ENCODE peak calls at places on chromosomes 4 and X, in ten cellular contexts. One of them, this sample, is unnamed.
A peak's percentile ranks its signal among the peaks of the same experiment; 100 is the strongest.

GRCh38 chr4:137535718-137536117 is 3.4 kb upstream of the PCDH18 start:
- ATAC-seq in activated CD4-positive, alpha-beta T cell treated with anti-CD3 and anti-CD28 coated beads for 36 hours: no peak
- ATAC-seq in activated CD8-positive, alpha-beta memory T cell treated with anti-CD3 and anti-CD28 coated beads, Interleukin-2, amount 10 ng/mL, durations not matched to agents 7 days and 5 days: no peak
- ATAC-seq in stimulated activated naive CD8-positive, alpha-beta T cell treated with anti-CD3 and anti-CD28 coated beads, Interleukin-15, amount 100 ng/mL, for 72 hours: no peak
- ATAC-seq in T-cell: no peak
- ATAC-seq in sciatic nerve: no peak
- ATAC-seq in CD4-positive, CD25-positive, alpha-beta regulatory T cell: no peak
- ATAC-seq in right lobe of liver: no peak
- ATAC-seq in lung: no peak
- ATAC-seq in mucosa of descending colon: no peak
- ATAC-seq in this sample: no peak

GRCh38 chr4:25253072-25253447 is 19.2 kb downstream of the PI4K2B start:
- ATAC-seq in mucosa of descending colon: no peak
- ATAC-seq in lung: peak; percentile 69
- ATAC-seq in stimulated activated naive CD8-positive, alpha-beta T cell treated with anti-CD3 and anti-CD28 coated beads, Interleukin-15, amount 100 ng/mL, for 72 hours: no peak
- ATAC-seq in activated CD4-positive, alpha-beta T cell treated with anti-CD3 and anti-CD28 coated beads for 36 hours: peak; percentile 47
- ATAC-seq in CD4-positive, CD25-positive, alpha-beta regulatory T cell: no peak
- ATAC-seq in right lobe of liver: peak; percentile 59
- ATAC-seq in sciatic nerve: no peak
- ATAC-seq in activated CD8-positive, alpha-beta memory T cell treated with anti-CD3 and anti-CD28 coated beads, Interleukin-2, amount 10 ng/mL, durations not matched to agents 7 days and 5 days: no peak
- ATAC-seq in T-cell: no peak
- ATAC-seq in this sample: no peak

GRCh38 chr4:98399915-98400314 is 138.7 kb downstream of the RAP1GDS1 start:
- ATAC-seq in mucosa of descending colon: no peak
- ATAC-seq in right lobe of liver: no peak
- ATAC-seq in activated CD8-positive, alpha-beta memory T cell treated with anti-CD3 and anti-CD28 coated beads, Interleukin-2, amount 10 ng/mL, durations not matched to agents 7 days and 5 days: no peak
- ATAC-seq in stimulated activated naive CD8-positive, alpha-beta T cell treated with anti-CD3 and anti-CD28 coated beads, Interleukin-15, amount 100 ng/mL, for 72 hours: no peak
- ATAC-seq in lung: no peak
- ATAC-seq in CD4-positive, CD25-positive, alpha-beta regulatory T cell: no peak
- ATAC-seq in T-cell: no peak
- ATAC-seq in sciatic nerve: no peak
- ATAC-seq in activated CD4-positive, alpha-beta T cell treated with anti-CD3 and anti-CD28 coated beads for 36 hours: peak; percentile 73
- ATAC-seq in this sample: no peak

GRCh38 chr4:109462297-109462696 is 28.7 kb downstream of the SEC24B start:
- ATAC-seq in sciatic nerve: peak; percentile 46
- ATAC-seq in activated CD4-positive, alpha-beta T cell treated with anti-CD3 and anti-CD28 coated beads for 36 hours: no peak
- ATAC-seq in T-cell: no peak
- ATAC-seq in lung: no peak
- ATAC-seq in stimulated activated naive CD8-positive, alpha-beta T cell treated with anti-CD3 and anti-CD28 coated beads, Interleukin-15, amount 100 ng/mL, for 72 hours: no peak
- ATAC-seq in activated CD8-positive, alpha-beta memory T cell treated with anti-CD3 and anti-CD28 coated beads, Interleukin-2, amount 10 ng/mL, durations not matched to agents 7 days and 5 days: no peak
- ATAC-seq in CD4-positive, CD25-positive, alpha-beta regulatory T cell: no peak
- ATAC-seq in right lobe of liver: peak; percentile 47
- ATAC-seq in mucosa of descending colon: no peak
- ATAC-seq in this sample: no peak

GRCh38 chr4:118076958-118077766 is 42.9 kb downstream of the NDST3 start:
- ATAC-seq in sciatic nerve: no peak
- ATAC-seq in right lobe of liver: peak; percentile 82
- ATAC-seq in lung: peak; percentile 53
- ATAC-seq in CD4-positive, CD25-positive, alpha-beta regulatory T cell: no peak
- ATAC-seq in activated CD4-positive, alpha-beta T cell treated with anti-CD3 and anti-CD28 coated beads for 36 hours: peak; percentile 74
- ATAC-seq in activated CD8-positive, alpha-beta memory T cell treated with anti-CD3 and anti-CD28 coated beads, Interleukin-2, amount 10 ng/mL, durations not matched to agents 7 days and 5 days: no peak
- ATAC-seq in stimulated activated naive CD8-positive, alpha-beta T cell treated with anti-CD3 and anti-CD28 coated beads, Interleukin-15, amount 100 ng/mL, for 72 hours: no peak
- ATAC-seq in mucosa of descending colon: peak; percentile 49
- ATAC-seq in T-cell: no peak
- ATAC-seq in this sample: no peak

GRCh38 chrX:150238656-150239382 is 124.3 kb upstream of the MAMLD1 start:
- ATAC-seq in right lobe of liver: no peak
- ATAC-seq in lung: no peak
- ATAC-seq in mucosa of descending colon: no peak
- ATAC-seq in CD4-positive, CD25-positive, alpha-beta regulatory T cell: no peak
- ATAC-seq in sciatic nerve: no peak
- ATAC-seq in T-cell: no peak
- ATAC-seq in stimulated activated naive CD8-positive, alpha-beta T cell treated with anti-CD3 and anti-CD28 coated beads, Interleukin-15, amount 100 ng/mL, for 72 hours: no peak
- ATAC-seq in activated CD8-positive, alpha-beta memory T cell treated with anti-CD3 and anti-CD28 coated beads, Interleukin-2, amount 10 ng/mL, durations not matched to agents 7 days and 5 days: no peak
- ATAC-seq in activated CD4-positive, alpha-beta T cell treated with anti-CD3 and anti-CD28 coated beads for 36 hours: no peak
- ATAC-seq in this sample: no peak

GRCh38 chr4:184348311-184349233 is 125.8 kb downstream of the IRF2 start:
- ATAC-seq in right lobe of liver: peak; percentile 66
- ATAC-seq in stimulated activated naive CD8-positive, alpha-beta T cell treated with anti-CD3 and anti-CD28 coated beads, Interleukin-15, amount 100 ng/mL, for 72 hours: no peak
- ATAC-seq in T-cell: no peak
- ATAC-seq in mucosa of descending colon: peak; percentile 82
- ATAC-seq in activated CD8-positive, alpha-beta memory T cell treated with anti-CD3 and anti-CD28 coated beads, Interleukin-2, amount 10 ng/mL, durations not matched to agents 7 days and 5 days: no peak
- ATAC-seq in sciatic nerve: no peak
- ATAC-seq in activated CD4-positive, alpha-beta T cell treated with anti-CD3 and anti-CD28 coated beads for 36 hours: no peak
- ATAC-seq in CD4-positive, CD25-positive, alpha-beta regulatory T cell: no peak
- ATAC-seq in lung: no peak
- ATAC-seq in this sample: no peak

GRCh38 chrX:1591102-1591862 is at the start of gene AKAP17A:
- ATAC-seq in CD4-positive, CD25-positive, alpha-beta regulatory T cell: peak; percentile 93
- ATAC-seq in stimulated activated naive CD8-positive, alpha-beta T cell treated with anti-CD3 and anti-CD28 coated beads, Interleukin-15, amount 100 ng/mL, for 72 hours: peak; percentile 90
- ATAC-seq in T-cell: peak; percentile 91
- ATAC-seq in mucosa of descending colon: peak; percentile 98
- ATAC-seq in activated CD8-positive, alpha-beta memory T cell treated with anti-CD3 and anti-CD28 coated beads, Interleukin-2, amount 10 ng/mL, durations not matched to agents 7 days and 5 days: peak; percentile 89
- ATAC-seq in right lobe of liver: peak; percentile 98
- ATAC-seq in sciatic nerve: peak; percentile 99
- ATAC-seq in lung: peak; percentile 95
- ATAC-seq in activated CD4-positive, alpha-beta T cell treated with anti-CD3 and anti-CD28 coated beads for 36 hours: peak; percentile 91
- ATAC-seq in this sample: peak; percentile 99

GRCh38 chr4:28287837-28288236 is 1427.2 kb downstream of the STIM2 start:
- ATAC-seq in lung: peak; percentile 72
- ATAC-seq in right lobe of liver: no peak
- ATAC-seq in T-cell: no peak
- ATAC-seq in mucosa of descending colon: no peak
- ATAC-seq in activated CD4-positive, alpha-beta T cell treated with anti-CD3 and anti-CD28 coated beads for 36 hours: no peak
- ATAC-seq in stimulated activated naive CD8-positive, alpha-beta T cell treated with anti-CD3 and anti-CD28 coated beads, Interleukin-15, amount 100 ng/mL, for 72 hours: no peak
- ATAC-seq in activated CD8-positive, alpha-beta memory T cell treated with anti-CD3 and anti-CD28 coated beads, Interleukin-2, amount 10 ng/mL, durations not matched to agents 7 days and 5 days: no peak
- ATAC-seq in CD4-positive, CD25-positive, alpha-beta regulatory T cell: no peak
- ATAC-seq in sciatic nerve: peak; percentile 55
- ATAC-seq in this sample: peak; percentile 67

GRCh38 chr4:142743071-142743825 is 102.9 kb downstream of the INPP4B start:
- ATAC-seq in lung: no peak
- ATAC-seq in mucosa of descending colon: no peak
- ATAC-seq in CD4-positive, CD25-positive, alpha-beta regulatory T cell: no peak
- ATAC-seq in stimulated activated naive CD8-positive, alpha-beta T cell treated with anti-CD3 and anti-CD28 coated beads, Interleukin-15, amount 100 ng/mL, for 72 hours: no peak
- ATAC-seq in sciatic nerve: peak; percentile 36
- ATAC-seq in activated CD4-positive, alpha-beta T cell treated with anti-CD3 and anti-CD28 coated beads for 36 hours: no peak
- ATAC-seq in right lobe of liver: peak; percentile 71
- ATAC-seq in T-cell: no peak
- ATAC-seq in activated CD8-positive, alpha-beta memory T cell treated with anti-CD3 and anti-CD28 coated beads, Interleukin-2, amount 10 ng/mL, durations not matched to agents 7 days and 5 days: no peak
- ATAC-seq in this sample: peak; percentile 43

GRCh38 chr4:122588453-122589238 is 32.2 kb downstream of the IL21 start:
- ATAC-seq in activated CD8-positive, alpha-beta memory T cell treated with anti-CD3 and anti-CD28 coated beads, Interleukin-2, amount 10 ng/mL, durations not matched to agents 7 days and 5 days: no peak
- ATAC-seq in right lobe of liver: peak; percentile 24
- ATAC-seq in stimulated activated naive CD8-positive, alpha-beta T cell treated with anti-CD3 and anti-CD28 coated beads, Interleukin-15, amount 100 ng/mL, for 72 hours: no peak
- ATAC-seq in T-cell: no peak
- ATAC-seq in lung: no peak
- ATAC-seq in mucosa of descending colon: no peak
- ATAC-seq in CD4-positive, CD25-positive, alpha-beta regulatory T cell: no peak
- ATAC-seq in activated CD4-positive, alpha-beta T cell treated with anti-CD3 and anti-CD28 coated beads for 36 hours: no peak
- ATAC-seq in sciatic nerve: peak; percentile 50
- ATAC-seq in this sample: no peak

GRCh38 chr4:751676-752075 is 46.0 kb downstream of the PCGF3 start:
- ATAC-seq in CD4-positive, CD25-positive, alpha-beta regulatory T cell: no peak
- ATAC-seq in T-cell: no peak
- ATAC-seq in mucosa of descending colon: no peak
- ATAC-seq in lung: no peak
- ATAC-seq in activated CD4-positive, alpha-beta T cell treated with anti-CD3 and anti-CD28 coated beads for 36 hours: no peak
- ATAC-seq in right lobe of liver: no peak
- ATAC-seq in sciatic nerve: no peak
- ATAC-seq in activated CD8-positive, alpha-beta memory T cell treated with anti-CD3 and anti-CD28 coated beads, Interleukin-2, amount 10 ng/mL, durations not matched to agents 7 days and 5 days: no peak
- ATAC-seq in stimulated activated naive CD8-positive, alpha-beta T cell treated with anti-CD3 and anti-CD28 coated beads, Interleukin-15, amount 100 ng/mL, for 72 hours: no peak
- ATAC-seq in this sample: no peak